ENCODE peak calls at places on chromosomes 1 and 21, in seven cellular contexts. F is fibroblast of gingiva; N is colonic mucosa; A is CD14-positive monocyte; P is stimulated activated CD4-positive, alpha-beta T cell treated with anti-CD3 and anti-CD28 coated beads, Interleukin-4, amount 100 ng/mL, for 4 hours; K is PC-3; M is GM12865. X is an unnamed sample.
A peak's percentile ranks its signal among the peaks of the same experiment; 100 is the strongest.

GRCh38 chr21:25977068-25977611 is 193.4 kb downstream of the APP start:
- DNase-seq in F (no peak), N (no peak), A (no peak), P (no peak), K (no peak), M (no peak), X (no peak)

GRCh38 chr1:41296476-41296875 is 54.4 kb upstream of the SCMH1 start:
- DNase-seq in F (no peak), N (no peak), A (no peak), P (no peak), K (no peak), M (no peak), X (no peak)

GRCh38 chr21:44880762-44881585 is 7.5 kb upstream of the PTTG1IP start:
- DNase-seq in F (no peak), N (no peak), A (peak; percentile 72), P (no peak), K (peak; percentile 72), M (peak; percentile 37), X (peak; percentile 94)

GRCh38 chr1:234758851-234759250 is 148.9 kb upstream of the IRF2BP2 start:
- DNase-seq in F (no peak), N (no peak), A (no peak), P (no peak), K (no peak), M (no peak), X (peak; percentile 50)

GRCh38 chr1:31920986-31921385 is 17.2 kb downstream of the PTP4A2 start:
- DNase-seq in F (no peak), N (no peak), A (no peak), P (no peak), K (no peak), M (no peak), X (no peak)

GRCh38 chr1:48471103-48471502 is 901 bp downstream of the SPATA6 start:
- DNase-seq in F (peak; percentile 18), N (peak; percentile 33), A (no peak), P (no peak), K (no peak), M (no peak), X (no peak)

GRCh38 chr1:223707270-223708000 is 4.9 kb upstream of the CAPN2 start:
- DNase-seq in F (peak; percentile 95), N (peak; percentile 80), A (no peak), P (no peak), K (peak; percentile 99), M (no peak), X (peak; percentile 18)

GRCh38 chr1:29514361-29515187 is 278.3 kb downstream of the PTPRU start:
- DNase-seq in F (no peak), N (no peak), A (no peak), P (no peak), K (no peak), M (no peak), X (no peak)

GRCh38 chr1:234272656-234273312 is 100.5 kb upstream of the COA6 start:
- DNase-seq in F (no peak), N (no peak), A (no peak), P (no peak), K (no peak), M (no peak), X (no peak)

GRCh38 chr21:25934771-25935224 is 200.0 kb downstream of the GABPA start:
- DNase-seq in F (peak; percentile 90), N (peak; percentile 60), A (no peak), P (no peak), K (peak; percentile 98), M (peak; percentile 69), X (no peak)

GRCh38 chr1:205688171-205688570 is 7.9 kb upstream of the SLC45A3 start:
- DNase-seq in F (no peak), N (no peak), A (no peak), P (no peak), K (no peak), M (no peak), X (no peak)

GRCh38 chr1:114803001-114803400 is 22.5 kb upstream of the SIKE1 start:
- DNase-seq in F (no peak), N (no peak), A (no peak), P (no peak), K (no peak), M (peak; percentile 50), X (no peak)

GRCh38 chr1:27622828-27623227 is 12.2 kb downstream of the FGR start:
- DNase-seq in F (no peak), N (no peak), A (peak; percentile 63), P (no peak), K (no peak), M (no peak), X (no peak)

GRCh38 chr1:171389176-171389575 is 75.2 kb downstream of the FMO4 start:
- DNase-seq in F (no peak), N (no peak), A (no peak), P (no peak), K (no peak), M (no peak), X (no peak)

GRCh38 chr1:2300004-2300771 is 72.1 kb downstream of the SKI start:
- DNase-seq in F (no peak), N (peak; percentile 37), A (peak; percentile 94), P (peak; percentile 79), K (no peak), M (peak; percentile 93), X (peak; percentile 52)

GRCh38 chr1:196148367-196148970 is 459.8 kb downstream of the KCNT2 start:
- DNase-seq in F (peak; percentile 36), N (no peak), A (no peak), P (no peak), K (peak; percentile 70), M (peak; percentile 44), X (peak; percentile 37)

GRCh38 chr1:215156232-215156631 is 73.7 kb downstream of the KCNK2 start:
- DNase-seq in F (no peak), N (no peak), A (no peak), P (no peak), K (peak; percentile 34), M (no peak), X (no peak)

GRCh38 chr1:89781494-89782126 is 39.2 kb upstream of the LRRC8D start:
- DNase-seq in F (no peak), N (no peak), A (no peak), P (peak; percentile 87), K (no peak), M (peak; percentile 85), X (no peak)

GRCh38 chr1:167582064-167582463 is 28.5 kb upstream of the CREG1 start:
- DNase-seq in F (no peak), N (no peak), A (no peak), P (no peak), K (no peak), M (no peak), X (no peak)

GRCh38 chr1:47978486-47978885 is 18.7 kb downstream of the TRABD2B start:
- DNase-seq in F (peak; percentile 75), N (no peak), A (no peak), P (no peak), K (no peak), M (no peak), X (no peak)

X was measured in NB4.